ENCODE peak calls at places on chromosomes 13 and 19, in eight cellular contexts. F, I, U, R, P, X, C and L are unnamed samples.

GRCh38 chr13:71156550-71156949 is 710.5 kb downstream of the DACH1 start:
- DNase-seq in F (no peak), I (no peak), U (no peak), R (no peak), P (no peak), X (no peak), C (no peak), L (no peak)

GRCh38 chr13:40233731-40234195 is 432.7 kb downstream of the FOXO1 start:
- DNase-seq in F (peak), I (no peak), U (no peak), R (peak), P (no peak), X (no peak), C (no peak), L (no peak)

GRCh38 chr13:112583592-112584277 is 4.2 kb downstream of the TUBGCP3 start:
- DNase-seq in F (no peak), I (no peak), U (no peak), R (peak), P (no peak), X (no peak), C (no peak), L (no peak)

GRCh38 chr19:32651729-32652140 is 23.2 kb downstream of the ANKRD27 start:
- DNase-seq in F (no peak), I (peak), U (no peak), R (no peak), P (no peak), X (no peak), C (peak), L (no peak)

GRCh38 chr19:38251564-38252051 is 4.6 kb downstream of the PPP1R14A start:
- DNase-seq in F (peak), I (no peak), U (no peak), R (peak), P (peak), X (no peak), C (no peak), L (no peak)

GRCh38 chr13:107900775-107901174 is 314.6 kb downstream of the LIG4 start:
- DNase-seq in F (no peak), I (no peak), U (no peak), R (no peak), P (no peak), X (no peak), C (no peak), L (no peak)

GRCh38 chr13:40109324-40109958 is 454.0 kb downstream of the COG6 start:
- DNase-seq in F (no peak), I (no peak), U (peak), R (no peak), P (no peak), X (no peak), C (no peak), L (no peak)

GRCh38 chr13:100645382-100645781 is 29.2 kb downstream of the TMTC4 start:
- DNase-seq in F (no peak), I (no peak), U (no peak), R (no peak), P (no peak), X (no peak), C (no peak), L (no peak)

GRCh38 chr13:29465741-29466293 is 129.7 kb downstream of the SLC7A1 start:
- DNase-seq in F (peak), I (no peak), U (no peak), R (peak), P (no peak), X (no peak), C (no peak), L (no peak)

GRCh38 chr13:36076211-36076610 is 55.0 kb downstream of the DCLK1 start:
- DNase-seq in F (no peak), I (no peak), U (no peak), R (no peak), P (no peak), X (no peak), C (no peak), L (no peak)

GRCh38 chr19:42113641-42114348 is 18.5 kb downstream of the POU2F2 start:
- DNase-seq in F (no peak), I (no peak), U (peak), R (no peak), P (no peak), X (no peak), C (peak), L (no peak)

GRCh38 chr13:51629711-51630575 is 45.7 kb downstream of the WDFY2 start:
- DNase-seq in F (no peak), I (no peak), U (no peak), R (no peak), P (no peak), X (no peak), C (no peak), L (no peak)

GRCh38 chr19:37964109-37964508 is 57.1 kb downstream of the SIPA1L3 start:
- DNase-seq in F (no peak), I (no peak), U (no peak), R (no peak), P (peak), X (no peak), C (no peak), L (no peak)

GRCh38 chr19:8615813-8616596 is 5.5 kb upstream of the ADAMTS10 start:
- DNase-seq in F (no peak), I (no peak), U (no peak), R (peak), P (peak), X (peak), C (peak), L (peak)

GRCh38 chr19:8612807-8613171 is 2.3 kb upstream of the ADAMTS10 start:
- DNase-seq in F (no peak), I (no peak), U (no peak), R (no peak), P (no peak), X (peak), C (no peak), L (no peak)

GRCh38 chr19:8616861-8617260 is 6.3 kb upstream of the ADAMTS10 start:
- DNase-seq in F (no peak), I (no peak), U (no peak), R (no peak), P (no peak), X (no peak), C (no peak), L (no peak)

GRCh38 chr19:8614455-8614854 is 3.9 kb upstream of the ADAMTS10 start:
- DNase-seq in F (no peak), I (no peak), U (no peak), R (no peak), P (no peak), X (no peak), C (no peak), L (no peak)

GRCh38 chr19:8615022-8615421 is 4.5 kb upstream of the ADAMTS10 start:
- DNase-seq in F (no peak), I (no peak), U (no peak), R (no peak), P (no peak), X (no peak), C (no peak), L (no peak)
- H3K27ac ChIP-seq in F (peak), I (no peak), U (no peak), R (no peak), P (peak), X (no peak), C (no peak), L (no peak)

DNA sequence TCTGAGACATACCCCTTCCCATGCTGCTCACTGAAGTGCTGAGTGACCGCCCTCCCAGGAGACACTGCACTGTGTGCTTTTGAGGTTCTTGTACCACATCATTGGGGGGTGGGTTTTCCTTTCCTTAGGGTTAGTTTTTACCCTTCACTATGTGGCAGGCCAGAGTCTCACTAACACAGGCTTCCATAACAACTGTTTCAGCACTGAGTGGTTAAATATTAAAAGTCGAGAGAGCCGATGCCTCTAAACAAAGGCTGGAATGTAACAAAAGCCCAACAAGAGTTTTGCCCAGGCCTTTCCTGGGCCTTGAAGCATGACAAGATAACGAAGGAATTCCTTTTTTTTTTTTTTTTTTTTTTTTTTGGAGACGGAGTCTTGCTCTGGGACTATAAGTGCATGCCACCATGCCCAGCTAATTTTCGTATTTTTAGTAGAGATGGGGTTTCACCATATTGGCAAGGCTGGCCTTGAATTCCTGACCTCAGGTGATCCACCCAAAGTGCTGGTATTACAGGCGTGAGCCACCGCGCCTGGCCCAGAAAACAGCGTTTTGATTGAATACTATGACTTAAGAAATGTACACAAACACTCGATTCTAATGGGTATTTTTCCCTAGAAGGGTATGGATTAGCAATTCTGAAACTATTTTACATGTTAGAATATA is 46.5 kb downstream of the ZNF823 start:
- DNase-seq in F (no peak), I (no peak), U (no peak), R (no peak), P (no peak), X (no peak), C (no peak), L (no peak)
- H3K27ac ChIP-seq in F (no peak), I (no peak), U (no peak), R (no peak), P (no peak), X (no peak), C (no peak), L (no peak)

DNA sequence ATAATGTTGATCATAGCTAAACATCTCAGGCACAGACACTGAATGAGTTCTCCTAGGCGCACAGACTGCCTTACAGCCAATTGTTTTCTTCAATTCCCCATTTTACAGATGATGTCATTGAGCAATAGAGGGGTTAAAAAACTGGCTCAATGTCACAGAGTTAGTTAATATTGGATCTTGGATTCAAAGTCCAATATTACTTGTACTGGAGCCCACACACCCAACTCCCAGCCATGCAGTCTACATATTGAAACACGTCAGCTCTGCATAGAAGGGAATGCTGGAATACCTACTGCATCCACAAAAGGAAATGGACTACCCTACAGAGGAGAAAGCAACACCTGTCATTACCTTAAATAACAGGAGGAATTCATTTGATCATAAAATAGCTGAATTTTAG is 76.1 kb upstream of the SLC15A1 start:
- DNase-seq in F (no peak), I (no peak), U (no peak), R (no peak), P (no peak), X (no peak), C (no peak), L (no peak)
- H3K27ac ChIP-seq in F (no peak), I (no peak), U (no peak), R (no peak), P (no peak), X (no peak), C (no peak), L (no peak)

DNA sequence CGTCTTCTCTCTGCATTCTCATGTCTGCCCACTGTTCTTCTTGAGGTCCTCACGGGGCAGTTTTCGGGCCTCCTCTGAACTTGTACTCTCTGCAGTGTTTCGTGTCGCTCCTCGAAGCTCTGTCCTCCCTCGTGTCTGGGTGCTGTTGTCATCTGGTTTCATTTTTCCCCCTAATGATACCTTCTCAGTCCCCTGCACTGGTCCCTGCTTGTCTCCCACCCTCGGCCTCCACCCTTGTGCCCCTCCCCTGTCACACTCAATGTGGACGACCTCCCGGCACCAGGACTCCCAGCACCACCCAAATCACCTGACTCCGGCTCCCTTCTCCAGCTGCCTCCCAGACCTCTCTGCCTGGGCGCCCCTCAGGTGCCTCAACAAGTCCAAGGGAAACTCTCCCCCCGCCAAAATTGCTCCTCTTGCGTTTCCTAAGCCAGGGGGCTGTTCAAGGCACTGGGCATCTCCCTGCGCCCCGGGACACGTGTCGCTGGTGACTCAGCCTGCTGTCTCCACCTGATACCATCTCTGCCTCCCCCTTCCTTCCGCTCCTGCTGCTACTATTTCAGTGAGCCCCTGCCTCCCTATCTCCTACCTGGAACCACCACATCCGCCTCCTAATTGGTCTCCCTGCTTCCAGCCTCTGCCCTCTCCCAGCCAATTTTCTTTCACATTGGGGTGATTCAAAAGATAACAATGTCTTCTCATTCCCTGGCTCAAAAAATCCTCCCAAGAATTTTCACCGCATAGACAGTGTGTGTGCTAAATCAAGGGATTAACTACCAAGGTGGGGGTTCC is 49.5 kb downstream of the RFX2 start:
- DNase-seq in F (peak), I (no peak), U (peak), R (peak), P (peak), X (no peak), C (peak), L (no peak)
- H3K27ac ChIP-seq in F (peak), I (no peak), U (peak), R (peak), P (peak), X (peak), C (no peak), L (no peak)

GRCh38 chr19:56121180-56122167 is at the start of gene ZNF787:
- DNase-seq in F (peak), I (peak), U (peak), R (peak), P (peak), X (peak), C (peak), L (peak)
- H3K27ac ChIP-seq in F (peak), I (peak), U (peak), R (peak), P (peak), X (peak), C (peak), L (peak)

GRCh38 chr13:49395416-49396277 is 48.2 kb downstream of the CAB39L start:
- DNase-seq in F (peak), I (no peak), U (no peak), R (peak), P (peak), X (no peak), C (no peak), L (no peak)

GRCh38 chr13:49403966-49404365 is 39.9 kb downstream of the CAB39L start:
- DNase-seq in F (no peak), I (no peak), U (no peak), R (no peak), P (no peak), X (no peak), C (no peak), L (no peak)

GRCh38 chr13:49404621-49405020 is 39.2 kb downstream of the CAB39L start:
- DNase-seq in F (no peak), I (no peak), U (no peak), R (no peak), P (no peak), X (no peak), C (no peak), L (no peak)

GRCh38 chr13:49400755-49401659 is 42.9 kb downstream of the CAB39L start:
- DNase-seq in F (peak), I (no peak), U (no peak), R (peak), P (no peak), X (no peak), C (no peak), L (no peak)

DNA sequence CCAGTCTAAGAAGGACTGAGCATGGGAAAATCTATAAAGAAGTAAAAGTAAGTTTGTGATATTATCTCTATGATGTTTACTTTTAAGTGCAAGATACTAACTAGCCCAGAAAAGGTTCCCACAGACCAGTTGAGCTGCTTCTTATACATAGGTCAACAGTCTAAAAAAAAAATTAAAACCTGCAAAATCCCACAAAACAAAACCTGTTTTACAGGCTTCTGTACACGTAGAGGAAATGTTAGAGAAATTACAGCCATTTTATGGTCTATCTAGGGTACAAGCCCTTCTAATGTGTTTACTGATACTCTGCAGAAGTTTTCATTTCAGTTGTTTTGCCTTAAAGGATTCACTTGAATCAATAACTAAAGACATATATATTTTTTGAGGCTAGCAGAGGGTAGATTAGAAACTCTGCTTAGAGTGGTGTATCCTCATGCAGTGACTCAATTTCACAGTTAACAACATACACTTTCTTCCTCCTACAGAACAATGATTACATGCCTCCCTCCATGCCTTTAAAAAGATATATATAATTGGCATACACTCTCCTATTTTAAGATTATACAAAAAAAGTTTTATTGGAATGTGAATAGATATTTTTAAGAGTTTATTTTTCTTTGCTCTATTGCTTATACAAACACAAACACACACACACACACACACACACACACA is 43.9 kb downstream of the CAB39L start:
- DNase-seq in F (no peak), I (no peak), U (no peak), R (no peak), P (no peak), X (no peak), C (no peak), L (no peak)
- H3K27ac ChIP-seq in F (peak), I (no peak), U (no peak), R (no peak), P (peak), X (no peak), C (no peak), L (peak)

GRCh38 chr13:48121733-48122132 is 26.8 kb upstream of the MED4 start:
- DNase-seq in F (no peak), I (no peak), U (no peak), R (no peak), P (no peak), X (no peak), C (no peak), L (no peak)

GRCh38 chr13:48126944-48127814 is 32.3 kb upstream of the MED4 start:
- DNase-seq in F (peak), I (no peak), U (no peak), R (peak), P (peak), X (peak), C (peak), L (no peak)

GRCh38 chr13:48125794-48126228 is 30.9 kb upstream of the MED4 start:
- DNase-seq in F (peak), I (no peak), U (no peak), R (peak), P (no peak), X (no peak), C (no peak), L (no peak)

GRCh38 chr13:48120246-48120645 is 25.3 kb upstream of the MED4 start:
- DNase-seq in F (no peak), I (no peak), U (no peak), R (no peak), P (no peak), X (no peak), C (no peak), L (no peak)

DNA sequence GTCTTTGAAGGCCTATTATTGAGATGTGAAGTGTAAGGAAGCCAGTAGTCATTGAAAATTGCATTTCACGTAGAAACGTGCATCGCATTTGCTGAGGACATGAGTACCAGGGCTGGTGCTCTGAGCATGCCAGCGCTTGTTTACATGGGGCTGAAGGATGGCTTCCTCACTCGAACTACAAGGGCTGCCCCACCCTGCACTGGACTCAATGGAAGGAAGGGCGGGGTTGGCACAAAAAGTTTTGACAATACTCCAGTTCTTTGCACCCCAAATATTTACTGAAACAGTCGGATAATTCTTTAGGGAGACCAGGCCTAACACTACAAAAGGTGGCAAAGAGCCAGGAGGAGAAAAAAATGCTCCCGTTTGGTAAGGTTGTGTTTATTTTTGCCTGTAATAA is 28.9 kb upstream of the MED4 start:
- DNase-seq in F (no peak), I (no peak), U (no peak), R (no peak), P (no peak), X (no peak), C (no peak), L (no peak)
- H3K27ac ChIP-seq in F (no peak), I (no peak), U (no peak), R (peak), P (peak), X (no peak), C (no peak), L (no peak)

GRCh38 chr19:16892438-16892837 is 3.6 kb downstream of the F2RL3 start:
- DNase-seq in F (no peak), I (no peak), U (no peak), R (no peak), P (no peak), X (no peak), C (no peak), L (no peak)
- H3K27ac ChIP-seq in F (no peak), I (no peak), U (no peak), R (no peak), P (no peak), X (no peak), C (no peak), L (no peak)